ENCODE peak calls at places on chromosomes 4 and X, in four cellular contexts. One of them, this sample, is unnamed.

GRCh38 chr4:144685916-144686315 is 40.0 kb downstream of the HHIP start:
- DNase-seq in mesendoderm: no peak
- DNase-seq in C1 segment of cervical spinal cord: no peak
- DNase-seq in NAMALWA: no peak
- DNase-seq in this sample: no peak

GRCh38 chr4:108058685-108059440 is 69.2 kb downstream of the HADH start:
- DNase-seq in mesendoderm: no peak
- DNase-seq in C1 segment of cervical spinal cord: no peak
- DNase-seq in NAMALWA: no peak
- DNase-seq in this sample: no peak

GRCh38 chr4:125116431-125116830 is 198.3 kb upstream of the FAT4 start:
- DNase-seq in mesendoderm: no peak
- DNase-seq in C1 segment of cervical spinal cord: no peak
- DNase-seq in NAMALWA: no peak
- DNase-seq in this sample: no peak

GRCh38 chr4:15925830-15926229 is 12.7 kb downstream of the FGFBP1 start:
- DNase-seq in mesendoderm: no peak
- DNase-seq in C1 segment of cervical spinal cord: peak
- DNase-seq in NAMALWA: no peak
- DNase-seq in this sample: no peak

GRCh38 chr4:85113706-85114105 is 147.2 kb upstream of the WDFY3 start:
- DNase-seq in mesendoderm: no peak
- DNase-seq in C1 segment of cervical spinal cord: no peak
- DNase-seq in NAMALWA: no peak
- DNase-seq in this sample: no peak

GRCh38 chrX:30060718-30061117 is 154.6 kb upstream of the MAGEB2 start:
- DNase-seq in mesendoderm: peak
- DNase-seq in C1 segment of cervical spinal cord: no peak
- DNase-seq in NAMALWA: peak
- DNase-seq in this sample: no peak

GRCh38 chr4:89111833-89112563 is 665 bp downstream of the TIGD2 start:
- DNase-seq in mesendoderm: peak
- DNase-seq in C1 segment of cervical spinal cord: no peak
- DNase-seq in NAMALWA: peak
- DNase-seq in this sample: peak

GRCh38 chrX:53308836-53309235 is 27.5 kb upstream of the IQSEC2 start:
- DNase-seq in mesendoderm: no peak
- DNase-seq in C1 segment of cervical spinal cord: no peak
- DNase-seq in NAMALWA: no peak
- DNase-seq in this sample: no peak

GRCh38 chr4:1748465-1748995 is 27.2 kb downstream of the TACC3 start:
- DNase-seq in mesendoderm: peak
- DNase-seq in C1 segment of cervical spinal cord: peak
- DNase-seq in NAMALWA: peak
- DNase-seq in this sample: no peak

This sample was measured in non-pigmented ciliary epithelial cell.